ENCODE peak calls at places on chromosomes 11 and 22, in four cellular contexts. S is activated T-helper 9 cell treated with anti-CD3 and anti-CD28 coated beads, Interleukin-2, amount 50 U/mL, for 16 hours; U is MCF 10A; D is stimulated activated CD4-positive, alpha-beta T cell treated with anti-CD3 and anti-CD28 coated beads, Interleukin-4, amount 100 ng/mL, for 4 hours. C is an unnamed sample.

GRCh38 chr22:44970291-44970690 is 39.5 kb downstream of the PHF21B start:
- DNase-seq in S (no peak), U (no peak), D (no peak), C (no peak)

GRCh38 chr11:108891143-108891542 is 226.3 kb downstream of the DDX10 start:
- DNase-seq in S (no peak), U (no peak), D (no peak), C (no peak)

GRCh38 chr11:34327804-34328631 is 29.8 kb downstream of the ABTB2 start:
- DNase-seq in S (no peak), U (no peak), D (no peak), C (no peak)

GRCh38 chr11:61814242-61814957 is 2.4 kb downstream of the FADS1 start:
- DNase-seq in S (no peak), U (peak; percentile 16), D (no peak), C (no peak)

GRCh38 chr11:109946322-109946846 is 146.8 kb upstream of the ZC3H12C start:
- DNase-seq in S (no peak), U (peak; percentile 93), D (peak; percentile 36), C (peak; percentile 32)

GRCh38 chr11:9385288-9385902 is 943 bp downstream of the IPO7 start:
- DNase-seq in S (no peak), U (no peak), D (no peak), C (peak; percentile 21)

GRCh38 chr11:225734-226453 is 10.2 kb downstream of the SIRT3 start:
- DNase-seq in S (no peak), U (peak; percentile 73), D (no peak), C (no peak)

GRCh38 chr11:57530215-57530595 is 349 bp downstream of the TIMM10 start:
- DNase-seq in S (no peak), U (no peak), D (peak; percentile 9), C (no peak)

GRCh38 chr22:48957311-48957986 is 870.2 kb downstream of the BRD1 start:
- DNase-seq in S (no peak), U (no peak), D (no peak), C (no peak)

GRCh38 chr11:122178795-122179194 is 62.8 kb upstream of the BLID start:
- DNase-seq in S (no peak), U (no peak), D (no peak), C (no peak)

GRCh38 chr22:40199223-40199622 is 21.5 kb downstream of the TNRC6B start:
- DNase-seq in S (no peak), U (no peak), D (no peak), C (no peak)

GRCh38 chr11:34850339-34850738 is 65.8 kb downstream of the APIP start:
- DNase-seq in S (no peak), U (no peak), D (no peak), C (no peak)

GRCh38 chr11:86202013-86202336 is 42.6 kb upstream of the EED start:
- DNase-seq in S (no peak), U (no peak), D (no peak), C (no peak)

GRCh38 chr11:17154409-17155159 is 53.2 kb downstream of the PIK3C2A start:
- DNase-seq in S (no peak), U (no peak), D (no peak), C (no peak)

GRCh38 chr11:8283510-8284272 is 20.0 kb upstream of the LMO1 start:
- DNase-seq in S (no peak), U (no peak), D (no peak), C (no peak)

GRCh38 chr11:126132319-126132718 is 69.7 kb upstream of the CDON start:
- DNase-seq in S (no peak), U (peak; percentile 63), D (no peak), C (no peak)

GRCh38 chr11:17703951-17704350 is 15.4 kb upstream of the MYOD1 start:
- DNase-seq in S (no peak), U (peak; percentile 36), D (no peak), C (no peak)

GRCh38 chr22:47016636-47017035 is 254.2 kb downstream of the TBC1D22A start:
- DNase-seq in S (no peak), U (no peak), D (no peak), C (no peak)

GRCh38 chr11:61999141-61999975 is 31.9 kb upstream of the FTH1 start:
- DNase-seq in S (no peak), U (peak; percentile 74), D (no peak), C (no peak)

GRCh38 chr22:50249382-50250248 is 1.4 kb downstream of the HDAC10 start:
- DNase-seq in S (no peak), U (no peak), D (no peak), C (no peak)

GRCh38 chr11:69328231-69328630 is 34.3 kb downstream of the MYEOV start:
- DNase-seq in S (no peak), U (no peak), D (no peak), C (no peak)

GRCh38 chr11:110349109-110349996 is 52.9 kb upstream of the RDX start:
- DNase-seq in S (peak; percentile 68), U (no peak), D (peak; percentile 61), C (no peak)

GRCh38 chr11:2825261-2825885 is 60.2 kb downstream of the CDKN1C start:
- DNase-seq in S (no peak), U (peak; percentile 63), D (no peak), C (no peak)

GRCh38 chr11:79006854-79007253 is 432.2 kb upstream of the NARS2 start:
- DNase-seq in S (no peak), U (no peak), D (no peak), C (no peak)

GRCh38 chr11:67631427-67631826 is 1.7 kb upstream of the NUDT8 start:
- DNase-seq in S (no peak), U (no peak), D (no peak), C (no peak)

GRCh38 chr11:2268911-2269600 is 1.3 kb downstream of the ASCL2 start:
- DNase-seq in S (peak; percentile 78), U (peak; percentile 57), D (peak; percentile 85), C (peak; percentile 75)

GRCh38 chr11:57332694-57333440 is 2.8 kb downstream of the SSRP1 start:
- DNase-seq in S (no peak), U (no peak), D (no peak), C (no peak)

GRCh38 chr11:11416917-11417316 is 63.9 kb upstream of the CSNK2A3 start:
- DNase-seq in S (no peak), U (peak; percentile 89), D (no peak), C (no peak)

GRCh38 chr22:29524440-29525191 is 28.9 kb downstream of the THOC5 start:
- DNase-seq in S (no peak), U (peak; percentile 26), D (peak; percentile 16), C (peak; percentile 33)

GRCh38 chr11:468493-468892 is 18.4 kb downstream of the PTDSS2 start:
- DNase-seq in S (no peak), U (no peak), D (no peak), C (no peak)

GRCh38 chr11:18479063-18479462 is 23.4 kb downstream of the LDHAL6A start:
- DNase-seq in S (no peak), U (no peak), D (no peak), C (no peak)

GRCh38 chr11:69268911-69269310 is 25.0 kb upstream of the MYEOV start:
- DNase-seq in S (no peak), U (no peak), D (no peak), C (no peak)

C was measured in activated B cell treated with CpG ODN at 0.5 μM for 24 hours.